ENCODE peak calls at places on chromosomes 11 and 22, in five cellular contexts. A is activated CD8-positive, alpha-beta memory T cell treated with anti-CD3 and anti-CD28 coated beads for 4 hours; Z is keratinocyte; F is NCI-H2081; M is uterus. J is an unnamed sample.

GRCh38 chr11:27100534-27100933 is 59.9 kb downstream of the BBOX1 start:
- DNase-seq in M (no peak), Z (no peak), F (peak), A (no peak), J (peak)

GRCh38 chr22:35921777-35922176 is 106.8 kb downstream of the RBFOX2 start:
- DNase-seq in F (peak), A (peak), Z (peak), M (peak), J (peak)

GRCh38 chr11:13053255-13053917 is 44.3 kb downstream of the RASSF10 start:
- DNase-seq in F (no peak), A (no peak), M (no peak), Z (no peak), J (no peak)

GRCh38 chr11:62451243-62451626 is 32.4 kb downstream of the SCGB1A1 start:
- DNase-seq in M (no peak), A (no peak), F (no peak), Z (no peak), J (no peak)

GRCh38 chr11:133966924-133967598 is 10.3 kb upstream of the IGSF9B start:
- DNase-seq in M (peak), Z (no peak), F (no peak), A (peak), J (no peak)

GRCh38 chr22:42908082-42908746 is 51.1 kb upstream of the ARFGAP3 start:
- DNase-seq in Z (no peak), A (no peak), M (no peak), F (no peak), J (no peak)

GRCh38 chr22:50057292-50057867 is 718 bp downstream of the TTLL8 start:
- DNase-seq in F (no peak), A (no peak), M (no peak), Z (no peak), J (no peak)

GRCh38 chr11:126359431-126360048 is 4.1 kb downstream of the ST3GAL4 start:
- DNase-seq in M (peak), A (no peak), Z (no peak), F (peak), J (peak)

GRCh38 chr22:24315367-24315781 is 44.7 kb downstream of the SPECC1L start:
- DNase-seq in A (no peak), M (no peak), Z (no peak), F (peak), J (no peak)

GRCh38 chr11:69718147-69718546 is 14.3 kb upstream of the FGF19 start:
- DNase-seq in Z (no peak), A (no peak), M (no peak), F (peak), J (peak)

GRCh38 chr11:77139201-77139600 is 11.2 kb downstream of the MYO7A start:
- DNase-seq in F (no peak), Z (no peak), A (no peak), M (no peak), J (no peak)

GRCh38 chr11:1484716-1485503 is 1.7 kb downstream of the MOB2 start:
- DNase-seq in A (no peak), F (no peak), Z (no peak), M (no peak), J (no peak)

GRCh38 chr11:68264741-68265540 is 6.8 kb downstream of the C11orf24 start:
- DNase-seq in F (no peak), A (no peak), M (no peak), Z (no peak), J (no peak)

GRCh38 chr11:79400717-79401330 is 40.0 kb downstream of the TENM4 start:
- DNase-seq in Z (no peak), A (no peak), M (no peak), F (peak), J (no peak)

GRCh38 chr11:44147751-44148150 is 52.3 kb downstream of the EXT2 start:
- DNase-seq in F (no peak), M (no peak), Z (no peak), A (no peak), J (no peak)

GRCh38 chr11:113885897-113886296 is 10.5 kb upstream of the USP28 start:
- DNase-seq in F (no peak), A (no peak), Z (no peak), M (no peak), J (no peak)

GRCh38 chr11:18776324-18776723 is 15.3 kb downstream of the PTPN5 start:
- DNase-seq in M (no peak), A (no peak), Z (no peak), F (no peak), J (no peak)

GRCh38 chr11:15826826-15827225 is 529.5 kb downstream of the SOX6 start:
- DNase-seq in F (peak), Z (no peak), M (no peak), A (no peak), J (peak)

GRCh38 chr22:21697866-21698265 is 32.1 kb downstream of the PPIL2 start:
- DNase-seq in F (no peak), M (no peak), A (no peak), Z (no peak), J (no peak)

GRCh38 chr11:1559103-1559951 is 12.7 kb downstream of the DUSP8 start:
- DNase-seq in A (no peak), M (peak), F (no peak), Z (peak), J (peak)

GRCh38 chr11:45922425-45923082 is at the start of gene LARGE2:
- DNase-seq in M (no peak), F (peak), A (no peak), Z (no peak), J (peak)

GRCh38 chr22:24583221-24583971 is 9.5 kb downstream of the LRRC75B start:
- DNase-seq in Z (no peak), M (no peak), F (peak), A (no peak), J (peak)

GRCh38 chr22:27212617-27213177 is 555.3 kb downstream of the MIAT start:
- DNase-seq in Z (no peak), M (peak), F (no peak), A (no peak), J (no peak)

GRCh38 chr11:46332568-46333128 is 14.6 kb upstream of the DGKZ start:
- DNase-seq in M (no peak), Z (no peak), F (no peak), A (peak), J (peak)

GRCh38 chr11:22192642-22193347 is at the start of gene ANO5:
- DNase-seq in M (peak), Z (no peak), F (peak), A (no peak), J (peak)

GRCh38 chr11:124670732-124671131 is 2.8 kb downstream of the SIAE start:
- DNase-seq in A (no peak), M (no peak), F (no peak), Z (no peak), J (no peak)

GRCh38 chr11:19777342-19778102 is 64.9 kb downstream of the NAV2 start:
- DNase-seq in Z (no peak), M (no peak), F (no peak), A (no peak), J (no peak)

GRCh38 chr11:9815486-9816136 is 151.7 kb downstream of the SWAP70 start:
- DNase-seq in A (no peak), M (no peak), F (no peak), Z (no peak), J (no peak)

GRCh38 chr11:42237701-42238235 is 778.3 kb upstream of the LRRC4C start:
- DNase-seq in A (no peak), M (no peak), F (no peak), Z (peak), J (no peak)

GRCh38 chr22:35397095-35397904 is 2.6 kb upstream of the MCM5 start:
- DNase-seq in F (no peak), M (no peak), Z (no peak), A (no peak), J (no peak)

GRCh38 chr11:32316232-32316631 is 119.1 kb downstream of the WT1 start:
- DNase-seq in A (no peak), F (no peak), Z (no peak), M (no peak), J (no peak)

GRCh38 chr11:6638437-6638836 is 17.2 kb downstream of the DCHS1 start:
- DNase-seq in M (no peak), F (no peak), A (no peak), Z (no peak), J (no peak)

GRCh38 chr22:41193829-41194228 is 11.3 kb upstream of the L3MBTL2 start:
- DNase-seq in Z (no peak), A (no peak), F (no peak), M (no peak), J (no peak)

GRCh38 chr11:47308050-47308823 is 38.3 kb downstream of the MADD start:
- DNase-seq in Z (no peak), F (no peak), A (no peak), M (no peak), J (no peak)

GRCh38 chr11:69460540-69461257 is 20.8 kb upstream of the LINC01488 start:
- DNase-seq in M (no peak), Z (peak), F (no peak), A (no peak), J (no peak)

GRCh38 chr22:49764151-49764581 is 63.5 kb downstream of the BRD1 start:
- DNase-seq in F (no peak), Z (no peak), M (no peak), A (no peak), J (no peak)

GRCh38 chr22:37167981-37168647 is 18.4 kb upstream of the IL2RB start:
- DNase-seq in M (no peak), Z (no peak), F (no peak), A (no peak), J (no peak)

J was measured in NCI-H1105.